ENCODE peak calls at places on chromosomes 13 and 19, in ten cellular contexts. F, L, B, G, O, Y, C, W, X and U are unnamed samples.

GRCh38 chr13:43285891-43286602 is 262.7 kb downstream of the DNAJC15 start:
- DNase-seq in W (no peak), F (no peak), C (peak), L (no peak), G (no peak), Y (peak), B (no peak), O (no peak), X (peak), U (no peak)

GRCh38 chr13:99045396-99045795 is 67.5 kb upstream of the DOCK9 start:
- DNase-seq in F (no peak), W (no peak), X (no peak), O (no peak), C (peak), G (no peak), Y (peak), L (no peak), B (no peak), U (peak)

GRCh38 chr13:61485128-61485765 is 69.6 kb upstream of the PCDH20 start:
- DNase-seq in W (no peak), O (no peak), X (no peak), L (no peak), C (no peak), F (no peak), Y (no peak), B (no peak), G (no peak), U (no peak)

GRCh38 chr19:17436094-17436873 is 12.2 kb downstream of the TMEM221 start:
- DNase-seq in X (no peak), F (no peak), W (no peak), C (no peak), L (no peak), G (no peak), Y (no peak), B (no peak), O (no peak), U (no peak)

GRCh38 chr19:48866692-48867091 is 1.7 kb downstream of the PLEKHA4 start:
- DNase-seq in G (no peak), O (no peak), F (no peak), C (peak), L (no peak), Y (no peak), B (no peak), W (no peak), X (no peak), U (no peak)

GRCh38 chr13:111095031-111095840 is 19.9 kb upstream of the ARHGEF7 start:
- DNase-seq in G (no peak), W (no peak), C (no peak), O (no peak), B (no peak), X (no peak), L (no peak), Y (no peak), F (no peak), U (no peak)

GRCh38 chr13:95083758-95084157 is 217.5 kb downstream of the ABCC4 start:
- DNase-seq in C (peak), Y (peak), B (no peak), O (no peak), X (peak), F (no peak), W (no peak), L (no peak), G (no peak), U (no peak)

GRCh38 chr13:64457976-64458375 is 2772.2 kb downstream of the PCDH9 start:
- DNase-seq in Y (peak), L (peak), G (no peak), W (no peak), C (peak), F (no peak), O (no peak), X (no peak), B (no peak), U (peak)

GRCh38 chr19:35124098-35125060 is 8.8 kb downstream of the FXYD3 start:
- DNase-seq in L (peak), W (peak), X (peak), O (peak), C (peak), F (peak), B (peak), G (peak), Y (peak), U (peak)

GRCh38 chr13:99605417-99606321 is 104.4 kb downstream of the TM9SF2 start:
- DNase-seq in O (peak), G (peak), F (no peak), Y (no peak), W (peak), C (peak), B (peak), L (peak), X (no peak), U (peak)

GRCh38 chr19:50025794-50026549 is at the start of gene ZNF473:
- DNase-seq in Y (peak), C (peak), G (peak), O (peak), X (peak), L (peak), W (peak), B (peak), F (peak), U (peak)

GRCh38 chr19:11382898-11383705 is 1.0 kb downstream of the EPOR start:
- DNase-seq in X (peak), Y (no peak), O (peak), B (peak), F (peak), C (no peak), L (no peak), W (peak), G (peak), U (peak)

GRCh38 chr13:69194130-69194529 is 913.5 kb upstream of the ATXN8OS start:
- DNase-seq in G (no peak), X (no peak), W (no peak), O (no peak), L (no peak), B (no peak), F (no peak), Y (no peak), C (no peak), U (no peak)

GRCh38 chr19:55690109-55690768 is 15.2 kb downstream of the EPN1 start:
- DNase-seq in O (no peak), L (no peak), G (peak), C (no peak), X (no peak), F (peak), W (no peak), Y (no peak), B (peak), U (no peak)

GRCh38 chr19:19110410-19111137 is 27.7 kb downstream of the TMEM161A start:
- DNase-seq in W (no peak), Y (no peak), O (peak), L (no peak), C (no peak), F (no peak), G (no peak), X (peak), B (no peak), U (no peak)

GRCh38 chr19:11460207-11460606 is 20.6 kb downstream of the ELAVL3 start:
- DNase-seq in X (no peak), O (no peak), B (no peak), L (no peak), G (no peak), W (no peak), F (no peak), Y (no peak), C (no peak), U (no peak)

GRCh38 chr13:110942248-110942981 is 27.5 kb upstream of the ANKRD10 start:
- DNase-seq in C (no peak), G (no peak), X (no peak), F (no peak), B (no peak), O (no peak), Y (no peak), L (no peak), W (no peak), U (no peak)

GRCh38 chr19:7658219-7658686 is 10.6 kb upstream of the RETN start:
- DNase-seq in C (no peak), X (no peak), O (peak), W (no peak), B (no peak), Y (no peak), L (no peak), G (no peak), F (no peak), U (no peak)

GRCh38 chr19:14337510-14337909 is 43.7 kb upstream of the ADGRE5 start:
- DNase-seq in X (peak), C (no peak), G (no peak), B (peak), L (no peak), O (peak), Y (no peak), W (no peak), F (no peak), U (peak)

GRCh38 chr19:5870986-5871394 is 650 bp upstream of the FUT5 start:
- DNase-seq in X (no peak), B (no peak), C (peak), W (no peak), O (no peak), F (no peak), L (no peak), Y (no peak), G (no peak), U (no peak)

GRCh38 chr13:80276371-80277289 is 64.3 kb downstream of the SPRY2 start:
- DNase-seq in F (no peak), W (peak), B (no peak), X (peak), O (peak), G (no peak), C (no peak), L (peak), Y (peak), U (peak)

GRCh38 chr13:109146912-109147624 is 517.7 kb downstream of the MYO16 start:
- DNase-seq in C (peak), L (peak), B (no peak), W (no peak), F (no peak), Y (peak), G (no peak), O (no peak), X (peak), U (peak)

GRCh38 chr19:29290853-29291252 is 77.9 kb upstream of the UQCRFS1 start:
- DNase-seq in O (peak), L (no peak), W (no peak), F (no peak), C (no peak), Y (no peak), X (no peak), B (no peak), G (no peak), U (no peak)

GRCh38 chr19:58544591-58545285 is 874 bp downstream of the TRIM28 start:
- DNase-seq in C (peak), W (no peak), G (no peak), B (no peak), F (peak), X (peak), Y (peak), O (peak), L (no peak), U (peak)

GRCh38 chr19:7554990-7555864 is 19.7 kb downstream of the PNPLA6 start:
- DNase-seq in C (no peak), W (no peak), X (peak), B (peak), L (no peak), Y (no peak), O (peak), F (no peak), G (no peak), U (peak)

GRCh38 chr13:100525453-100526298 is 62.9 kb downstream of the GGACT start:
- DNase-seq in Y (no peak), F (peak), O (no peak), L (no peak), C (no peak), X (no peak), W (no peak), B (no peak), G (no peak), U (no peak)

GRCh38 chr19:1407662-1408299 is 395 bp downstream of the DAZAP1 start:
- DNase-seq in W (no peak), C (no peak), F (peak), G (peak), B (peak), O (no peak), X (no peak), L (no peak), Y (no peak), U (peak)

GRCh38 chr19:13839938-13840750 is 36.8 kb upstream of the NANOS3 start:
- DNase-seq in B (peak), L (no peak), Y (peak), W (peak), O (no peak), G (peak), C (peak), F (peak), X (no peak), U (peak)

GRCh38 chr19:4172861-4173473 is 9.4 kb downstream of the SIRT6 start:
- DNase-seq in Y (peak), X (peak), B (peak), O (peak), L (no peak), G (peak), W (peak), F (no peak), C (peak), U (peak)
- H3K4me3 ChIP-seq in Y (no peak), X (no peak), B (no peak), O (peak), L (no peak), G (no peak), W (no peak), F (no peak), C (no peak), U (no peak)

GRCh38 chr19:51271015-51271600 is 20.2 kb downstream of the SIGLECL1 start:
- DNase-seq in O (peak), L (no peak), C (no peak), F (no peak), G (peak), Y (no peak), B (no peak), X (no peak), W (no peak), U (no peak)

GRCh38 chr19:51272183-51272817 is 21.4 kb downstream of the SIGLECL1 start:
- DNase-seq in W (no peak), X (peak), L (no peak), C (no peak), F (no peak), O (peak), Y (no peak), G (no peak), B (no peak), U (no peak)

GRCh38 chr19:51277112-51277511 is 26.2 kb downstream of the SIGLECL1 start:
- DNase-seq in W (no peak), G (no peak), B (no peak), O (no peak), Y (no peak), C (no peak), L (no peak), X (no peak), F (no peak), U (no peak)

GRCh38 chr19:51274371-51274770 is 23.5 kb downstream of the SIGLECL1 start:
- DNase-seq in Y (no peak), G (no peak), C (no peak), L (no peak), X (no peak), B (no peak), O (no peak), F (no peak), W (no peak), U (no peak)

DNA sequence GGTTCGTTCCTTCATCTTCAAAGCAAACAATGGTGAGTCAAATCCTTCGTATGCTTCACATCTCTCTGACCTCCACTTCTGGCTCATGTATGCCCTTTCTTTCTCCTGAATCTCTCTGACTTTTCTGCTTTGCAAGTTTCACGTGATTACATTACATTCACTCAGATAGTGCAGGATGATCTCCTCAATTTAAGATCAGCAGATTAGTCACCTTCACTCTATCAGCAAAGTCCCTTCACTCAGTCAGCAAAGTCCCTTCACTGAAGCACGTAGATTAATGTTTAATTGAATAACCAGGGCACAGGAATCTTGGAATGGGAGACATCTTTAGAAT is 23.1 kb downstream of the SIGLECL1 start:
- DNase-seq in W (no peak), X (no peak), F (no peak), C (no peak), O (no peak), Y (no peak), B (no peak), G (no peak), L (no peak), U (no peak)
- H3K4me3 ChIP-seq in W (no peak), X (no peak), F (no peak), C (no peak), O (no peak), Y (no peak), B (no peak), G (no peak), L (no peak), U (no peak)

DNA sequence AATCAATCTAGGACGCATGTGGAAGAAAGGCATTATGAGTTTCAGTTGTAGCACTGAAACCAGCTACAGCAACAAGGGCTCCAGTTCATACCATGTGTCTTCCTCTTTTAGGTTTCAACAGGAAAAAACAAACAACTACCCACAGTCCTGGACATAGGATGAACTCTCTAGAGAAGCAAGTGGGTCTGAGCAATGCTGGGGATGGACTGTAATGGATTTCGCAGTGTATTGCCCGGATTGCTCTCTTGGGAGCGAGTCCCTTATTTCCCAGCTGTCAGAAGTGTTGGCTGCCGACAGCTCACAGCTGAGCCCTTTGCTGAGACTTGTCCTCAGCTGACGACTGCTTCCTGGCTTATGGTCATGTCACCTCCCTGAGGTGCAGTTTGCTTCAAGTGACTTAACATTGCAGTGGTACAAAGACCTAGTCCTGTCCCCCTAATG is 12.1 kb upstream of the MYCBP2 start:
- DNase-seq in F (no peak), G (no peak), B (no peak), X (no peak), Y (no peak), C (no peak), O (no peak), L (no peak), W (no peak), U (no peak)
- H3K4me3 ChIP-seq in F (no peak), G (no peak), B (no peak), X (no peak), Y (no peak), C (no peak), O (no peak), L (no peak), W (no peak), U (no peak)

DNA sequence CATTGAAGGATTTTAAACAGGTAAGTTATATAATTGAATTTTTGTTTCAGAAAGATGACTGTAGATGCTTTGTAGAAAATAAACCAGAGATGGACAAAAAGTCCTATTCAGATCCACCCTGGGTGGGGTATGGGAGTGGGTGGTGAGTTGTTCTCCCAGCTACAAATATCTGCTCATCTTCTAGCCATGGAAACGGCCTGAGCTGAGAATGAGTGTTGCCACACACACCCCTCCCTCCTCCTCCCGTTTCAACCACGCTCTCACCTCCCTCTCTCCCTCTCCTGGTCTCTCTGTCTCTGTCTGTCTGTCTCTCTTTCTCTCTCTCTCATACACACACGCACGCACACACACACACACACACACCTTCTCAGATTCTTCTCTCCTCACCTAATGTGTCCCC is 26.4 kb downstream of the SERTM1 start:
- DNase-seq in W (no peak), O (no peak), L (no peak), F (no peak), B (no peak), G (no peak), C (no peak), X (no peak), Y (no peak), U (no peak)
- H3K4me3 ChIP-seq in W (no peak), O (no peak), L (no peak), F (no peak), B (no peak), G (no peak), C (no peak), X (no peak), Y (no peak), U (no peak)